ENCODE peak calls at places on chromosomes 3 and 15, in seven cellular contexts. W is NB4, I is GM12878, L is A549, S is HCT116, N is H1, T is HepG2. X is an unnamed sample.

GRCh38 chr3:170555329-170555728 is 30.5 kb downstream of the SLC7A14 start:
- DNase-seq in W (no peak), I (no peak), L (no peak), S (no peak), N (no peak), T (no peak), X (no peak)

GRCh38 chr3:125140817-125141595 is 71.5 kb downstream of the SLC12A8 start:
- DNase-seq in W (no peak), I (no peak), L (no peak), S (no peak), N (no peak), T (no peak), X (no peak)

GRCh38 chr15:84810073-84810840 is 6.9 kb upstream of the ALPK3 start:
- DNase-seq in W (no peak), I (no peak), L (no peak), S (no peak), N (no peak), T (no peak), X (no peak)

GRCh38 chr15:63072809-63073277 is 30.3 kb downstream of the TPM1 start:
- DNase-seq in W (no peak), I (no peak), L (peak), S (no peak), N (no peak), T (no peak), X (no peak)

GRCh38 chr3:72375237-72376154 is 472.7 kb downstream of the SHQ1 start:
- DNase-seq in W (peak), I (no peak), L (no peak), S (no peak), N (no peak), T (no peak), X (no peak)

GRCh38 chr3:127718916-127719290 is 46.2 kb downstream of the ABTB1 start:
- DNase-seq in W (no peak), I (no peak), L (no peak), S (no peak), N (no peak), T (no peak), X (no peak)

GRCh38 chr3:57890874-57891273 is 117.3 kb upstream of the FLNB start:
- DNase-seq in W (no peak), I (no peak), L (no peak), S (no peak), N (no peak), T (no peak), X (no peak)

GRCh38 chr3:15512173-15512572 is 9.3 kb downstream of the COLQ start:
- DNase-seq in W (no peak), I (no peak), L (no peak), S (no peak), N (no peak), T (no peak), X (no peak)

GRCh38 chr3:177611781-177612389 is 414.6 kb upstream of the TBL1XR1 start:
- DNase-seq in W (no peak), I (no peak), L (no peak), S (no peak), N (no peak), T (no peak), X (no peak)

GRCh38 chr3:184620799-184621119 is 59.2 kb downstream of the EPHB3 start:
- DNase-seq in W (peak), I (no peak), L (no peak), S (no peak), N (no peak), T (no peak), X (no peak)

GRCh38 chr3:128734523-128735189 is 8.7 kb downstream of the RAB7A start:
- DNase-seq in W (no peak), I (no peak), L (no peak), S (no peak), N (no peak), T (no peak), X (no peak)

GRCh38 chr3:64560802-64561502 is 126.8 kb downstream of the ADAMTS9 start:
- DNase-seq in W (no peak), I (no peak), L (no peak), S (no peak), N (no peak), T (no peak), X (peak)

GRCh38 chr15:33956397-33956796 is 11.9 kb upstream of the CHRM5 start:
- DNase-seq in W (no peak), I (no peak), L (no peak), S (no peak), N (no peak), T (no peak), X (peak)

GRCh38 chr3:83523470-83524073 is 1435.2 kb upstream of the CADM2 start:
- DNase-seq in W (peak), I (peak), L (peak), S (no peak), N (peak), T (peak), X (peak)

GRCh38 chr3:62954579-62954978 is 79.4 kb upstream of the CADPS start:
- DNase-seq in W (peak), I (peak), L (no peak), S (no peak), N (no peak), T (no peak), X (no peak)

GRCh38 chr3:181719298-181719859 is 7.7 kb downstream of the SOX2 start:
- DNase-seq in W (no peak), I (no peak), L (no peak), S (no peak), N (peak), T (no peak), X (no peak)

GRCh38 chr3:106083207-106083606 is 214.4 kb upstream of the CBLB start:
- DNase-seq in W (no peak), I (no peak), L (no peak), S (no peak), N (no peak), T (no peak), X (no peak)

GRCh38 chr3:187750041-187750512 is 4.8 kb upstream of the BCL6 start:
- DNase-seq in W (no peak), I (no peak), L (peak), S (peak), N (peak), T (peak), X (peak)

GRCh38 chr3:155745795-155746550 is 1.1 kb upstream of the PLCH1 start:
- DNase-seq in W (peak), I (no peak), L (peak), S (peak), N (peak), T (peak), X (peak)

GRCh38 chr3:167941234-167941995 is 154.3 kb downstream of the GOLIM4 start:
- DNase-seq in W (peak), I (no peak), L (no peak), S (no peak), N (no peak), T (no peak), X (peak)

GRCh38 chr15:44490628-44491027 is 46.3 kb upstream of the EIF3J start:
- DNase-seq in W (no peak), I (no peak), L (no peak), S (no peak), N (no peak), T (no peak), X (no peak)

GRCh38 chr3:16177962-16178627 is 3.6 kb downstream of the GALNT15 start:
- DNase-seq in W (peak), I (no peak), L (peak), S (peak), N (peak), T (peak), X (peak)

GRCh38 chr3:71532639-71533395 is 50.7 kb downstream of the FOXP1 start:
- DNase-seq in W (peak), I (no peak), L (peak), S (no peak), N (no peak), T (no peak), X (peak)

GRCh38 chr3:110711130-110711832 is 360.3 kb upstream of the NECTIN3 start:
- DNase-seq in W (no peak), I (no peak), L (no peak), S (no peak), N (no peak), T (no peak), X (no peak)

GRCh38 chr3:134029734-134030381 is at the start of gene SLCO2A1:
- DNase-seq in W (peak), I (no peak), L (no peak), S (no peak), N (peak), T (no peak), X (peak)

GRCh38 chr3:16338999-16339398 is 74.0 kb downstream of the OXNAD1 start:
- DNase-seq in W (peak), I (no peak), L (peak), S (no peak), N (no peak), T (peak), X (peak)

GRCh38 chr15:68980786-68981185 is 33.7 kb upstream of the NOX5 start:
- DNase-seq in W (peak), I (no peak), L (no peak), S (no peak), N (no peak), T (no peak), X (no peak)
- TF ChIP-seq MAX in W (no peak), I (no peak), L (no peak), S (no peak), N (no peak), T (no peak), X (no peak)

GRCh38 chr15:64845183-64845611 is 3.5 kb downstream of the PLEKHO2 start:
- DNase-seq in W (peak), I (no peak), L (no peak), S (no peak), N (no peak), T (no peak), X (peak)

GRCh38 chr15:64845826-64846225 is 4.1 kb downstream of the PLEKHO2 start:
- DNase-seq in W (no peak), I (no peak), L (no peak), S (no peak), N (no peak), T (no peak), X (no peak)

GRCh38 chr15:64847448-64847847 is 5.7 kb downstream of the PLEKHO2 start:
- DNase-seq in W (no peak), I (no peak), L (no peak), S (no peak), N (no peak), T (no peak), X (no peak)

GRCh38 chr15:64847016-64847415 is 5.3 kb downstream of the PLEKHO2 start:
- DNase-seq in W (no peak), I (no peak), L (no peak), S (no peak), N (no peak), T (no peak), X (no peak)

GRCh38 chr15:64846246-64846645 is 4.5 kb downstream of the PLEKHO2 start:
- DNase-seq in W (no peak), I (no peak), L (no peak), S (no peak), N (no peak), T (no peak), X (no peak)
- H3K4me3 ChIP-seq in W (no peak), I (peak), L (no peak), S (no peak), N (no peak), T (no peak), X (no peak)

GRCh38 chr3:140294058-140294457 is 359.1 kb downstream of the CLSTN2 start:
- DNase-seq in W (no peak), I (no peak), L (no peak), S (no peak), N (no peak), T (no peak), X (no peak)
- TF ChIP-seq MAX in W (no peak), I (no peak), L (no peak), S (no peak), N (no peak), T (no peak), X (no peak)

DNA sequence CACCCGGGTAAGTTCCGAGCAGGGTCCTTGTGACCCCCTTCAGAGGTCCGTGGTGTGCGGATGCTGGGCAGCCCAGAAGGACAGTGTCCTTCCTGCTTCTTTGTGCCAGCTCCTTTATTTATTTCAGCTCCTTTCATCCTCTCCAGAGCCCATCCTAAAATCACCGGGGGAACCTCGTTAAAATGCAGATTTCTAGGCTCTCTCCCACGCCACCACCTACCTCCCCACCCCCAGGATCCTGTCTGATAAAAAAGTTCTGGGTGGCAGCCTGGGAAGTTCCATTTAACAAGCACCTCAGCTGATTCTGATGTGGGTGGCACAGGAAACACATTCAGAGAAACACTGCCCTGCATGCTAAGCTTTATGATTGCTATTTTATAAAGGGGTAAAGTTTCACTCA is 12.5 kb upstream of the IGF1R start:
- DNase-seq in W (no peak), I (no peak), L (no peak), S (no peak), N (no peak), T (no peak), X (no peak)
- H3K4me3 ChIP-seq in W (no peak), I (no peak), L (no peak), S (no peak), N (no peak), T (no peak), X (no peak)

GRCh38 chr3:183193762-183194701 is 31.5 kb upstream of the LAMP3 start:
- DNase-seq in W (no peak), I (no peak), L (no peak), S (no peak), N (no peak), T (no peak), X (no peak)
- TF ChIP-seq MAX in W (no peak), I (no peak), L (no peak), S (no peak), N (no peak), T (no peak), X (no peak)

GRCh38 chr3:143535994-143536784 is 312.1 kb downstream of the SLC9A9 start:
- DNase-seq in W (no peak), I (peak), L (no peak), S (no peak), N (no peak), T (no peak), X (no peak)
- H3K4me3 ChIP-seq in W (no peak), I (peak), L (no peak), S (no peak), N (no peak), T (no peak), X (no peak)